ENCODE peak calls at places on chromosomes 3 and 15, in eight cellular contexts. M, D, E, Q, H, A, Z and C are unnamed samples.

GRCh38 chr3:100316656-100317069 is 17.9 kb upstream of the NIT2 start:
- DNase-seq in Z (peak), A (peak), Q (peak), D (peak), M (peak), H (peak), E (peak), C (peak)

GRCh38 chr3:195596648-195597628 is 13.2 kb upstream of the APOD start:
- DNase-seq in M (no peak), Q (no peak), E (no peak), D (no peak), H (no peak), A (no peak), Z (no peak), C (no peak)

GRCh38 chr15:101189708-101190107 is 62.1 kb downstream of the CHSY1 start:
- DNase-seq in M (no peak), H (no peak), Q (no peak), A (no peak), Z (no peak), D (no peak), E (no peak), C (no peak)

GRCh38 chr3:9917820-9918219 is 922 bp downstream of the IL17RC start:
- DNase-seq in Q (no peak), D (no peak), A (no peak), M (no peak), H (no peak), E (no peak), Z (no peak), C (no peak)

GRCh38 chr3:28136607-28137216 is 104.7 kb upstream of the CMC1 start:
- DNase-seq in D (no peak), E (no peak), H (no peak), M (no peak), Q (no peak), A (no peak), Z (no peak), C (no peak)

GRCh38 chr3:37484884-37485559 is 310.6 kb upstream of the LRRFIP2 start:
- DNase-seq in A (no peak), D (no peak), Q (no peak), M (no peak), E (no peak), H (no peak), Z (no peak), C (no peak)

GRCh38 chr15:68444336-68444735 is 12.4 kb upstream of the ITGA11 start:
- DNase-seq in Z (no peak), A (no peak), D (no peak), H (no peak), E (no peak), M (no peak), Q (no peak), C (no peak)

GRCh38 chr3:79497447-79498111 is 270.2 kb downstream of the ROBO1 start:
- DNase-seq in Q (peak), D (no peak), H (peak), E (no peak), Z (no peak), M (no peak), A (peak), C (no peak)

GRCh38 chr3:117874904-117875874 is 1159.5 kb downstream of the IGSF11 start:
- DNase-seq in H (no peak), A (peak), Q (no peak), M (no peak), D (no peak), E (no peak), Z (no peak), C (no peak)

GRCh38 chr15:68386587-68387287 is 45.2 kb downstream of the ITGA11 start:
- DNase-seq in M (no peak), D (no peak), A (no peak), E (no peak), H (no peak), Z (no peak), Q (no peak), C (no peak)

GRCh38 chr3:105598047-105598796 is 231.5 kb downstream of the ALCAM start:
- DNase-seq in M (peak), A (peak), E (peak), H (no peak), Z (peak), D (no peak), Q (peak), C (peak)

GRCh38 chr3:105752791-105753415 is 115.9 kb downstream of the CBLB start:
- DNase-seq in M (peak), H (peak), D (peak), E (peak), Z (peak), Q (peak), A (no peak), C (peak)

GRCh38 chr3:26106119-26106690 is 316.3 kb downstream of the OXSM start:
- DNase-seq in A (peak), Q (no peak), E (no peak), D (no peak), M (no peak), Z (no peak), H (no peak), C (no peak)

GRCh38 chr15:59432389-59432788 is 5.6 kb upstream of the FAM81A start:
- DNase-seq in Q (no peak), H (no peak), A (no peak), M (no peak), D (no peak), Z (no peak), E (no peak), C (no peak)

GRCh38 chr3:29764603-29765254 is 483.9 kb downstream of the RBMS3 start:
- DNase-seq in H (no peak), D (no peak), Q (peak), A (peak), Z (peak), E (peak), M (peak), C (peak)

GRCh38 chr15:70741107-70741511 is 22.2 kb downstream of the UACA start:
- DNase-seq in Z (peak), A (peak), Q (peak), E (peak), H (no peak), M (peak), D (no peak), C (peak)

GRCh38 chr15:28989239-28989830 is 103.6 kb downstream of the APBA2 start:
- DNase-seq in Z (peak), D (peak), A (peak), M (no peak), Q (no peak), H (peak), E (no peak), C (peak)

GRCh38 chr3:189724366-189724765 is 93.2 kb downstream of the TP63 start:
- DNase-seq in Q (no peak), E (no peak), H (no peak), Z (no peak), D (no peak), M (peak), A (no peak), C (no peak)

GRCh38 chr3:69161587-69162196 is 39.3 kb upstream of the LMOD3 start:
- DNase-seq in Q (peak), M (peak), H (peak), Z (peak), A (peak), E (peak), D (peak), C (peak)

GRCh38 chr3:51275096-51275805 is 109.8 kb upstream of the MANF start:
- DNase-seq in E (no peak), A (no peak), D (no peak), Q (no peak), Z (no peak), M (no peak), H (no peak), C (no peak)

GRCh38 chr3:169546368-169546767 is 117.1 kb downstream of the MECOM start:
- DNase-seq in Q (no peak), A (no peak), H (no peak), E (no peak), Z (no peak), M (no peak), D (no peak), C (no peak)

GRCh38 chr3:150370129-150370602 is 37.9 kb upstream of the TSC22D2 start:
- DNase-seq in M (peak), H (no peak), A (peak), Z (peak), E (peak), D (no peak), Q (peak), C (peak)